ENCODE peak calls at places on chromosomes 13 and 19, in four cellular contexts. One of them, this sample, is unnamed.

GRCh38 chr19:58089846-58090245 is 8.2 kb downstream of the ZSCAN18 start:
- DNase-seq in stimulated activated CD4-positive, alpha-beta T cell treated with anti-CD3 and anti-CD28 coated beads, Interleukin-15, amount 100 ng/mL, for 24 hours: no peak
- DNase-seq in psoas muscle: no peak
- DNase-seq in activated T-helper 2 cell treated with anti-CD3 and anti-CD28 coated beads, Interferon-gamma antibody, Interleukin-2, Interleukin-4, amounts not matched to agents 10 μg/mL and 5 μg/mL and 100 μg/mL, durations not matched to agents 14 hours and 24 hours and 36 hours: no peak
- DNase-seq in this sample: no peak

GRCh38 chr19:11652056-11652455 is 54.8 kb downstream of the ZNF627 start:
- DNase-seq in stimulated activated CD4-positive, alpha-beta T cell treated with anti-CD3 and anti-CD28 coated beads, Interleukin-15, amount 100 ng/mL, for 24 hours: no peak
- DNase-seq in psoas muscle: no peak
- DNase-seq in activated T-helper 2 cell treated with anti-CD3 and anti-CD28 coated beads, Interferon-gamma antibody, Interleukin-2, Interleukin-4, amounts not matched to agents 10 μg/mL and 5 μg/mL and 100 μg/mL, durations not matched to agents 14 hours and 24 hours and 36 hours: no peak
- DNase-seq in this sample: no peak

GRCh38 chr19:48879025-48879572 is 6.9 kb downstream of the PPP1R15A start:
- DNase-seq in stimulated activated CD4-positive, alpha-beta T cell treated with anti-CD3 and anti-CD28 coated beads, Interleukin-15, amount 100 ng/mL, for 24 hours: no peak
- DNase-seq in psoas muscle: no peak
- DNase-seq in activated T-helper 2 cell treated with anti-CD3 and anti-CD28 coated beads, Interferon-gamma antibody, Interleukin-2, Interleukin-4, amounts not matched to agents 10 μg/mL and 5 μg/mL and 100 μg/mL, durations not matched to agents 14 hours and 24 hours and 36 hours: no peak
- DNase-seq in this sample: no peak

GRCh38 chr19:39212377-39212742 is 8.3 kb upstream of the SYCN start:
- DNase-seq in stimulated activated CD4-positive, alpha-beta T cell treated with anti-CD3 and anti-CD28 coated beads, Interleukin-15, amount 100 ng/mL, for 24 hours: peak
- DNase-seq in psoas muscle: no peak
- DNase-seq in activated T-helper 2 cell treated with anti-CD3 and anti-CD28 coated beads, Interferon-gamma antibody, Interleukin-2, Interleukin-4, amounts not matched to agents 10 μg/mL and 5 μg/mL and 100 μg/mL, durations not matched to agents 14 hours and 24 hours and 36 hours: peak
- DNase-seq in this sample: no peak

GRCh38 chr19:17532116-17532515 is 20.7 kb downstream of the PGLS start:
- DNase-seq in stimulated activated CD4-positive, alpha-beta T cell treated with anti-CD3 and anti-CD28 coated beads, Interleukin-15, amount 100 ng/mL, for 24 hours: no peak
- DNase-seq in psoas muscle: no peak
- DNase-seq in activated T-helper 2 cell treated with anti-CD3 and anti-CD28 coated beads, Interferon-gamma antibody, Interleukin-2, Interleukin-4, amounts not matched to agents 10 μg/mL and 5 μg/mL and 100 μg/mL, durations not matched to agents 14 hours and 24 hours and 36 hours: no peak
- DNase-seq in this sample: no peak

GRCh38 chr19:18644144-18645034 is 7.6 kb downstream of the KLHL26 start:
- DNase-seq in stimulated activated CD4-positive, alpha-beta T cell treated with anti-CD3 and anti-CD28 coated beads, Interleukin-15, amount 100 ng/mL, for 24 hours: no peak
- DNase-seq in psoas muscle: no peak
- DNase-seq in activated T-helper 2 cell treated with anti-CD3 and anti-CD28 coated beads, Interferon-gamma antibody, Interleukin-2, Interleukin-4, amounts not matched to agents 10 μg/mL and 5 μg/mL and 100 μg/mL, durations not matched to agents 14 hours and 24 hours and 36 hours: no peak
- DNase-seq in this sample: no peak

GRCh38 chr13:98515804-98516465 is 61.0 kb downstream of the STK24 start:
- DNase-seq in stimulated activated CD4-positive, alpha-beta T cell treated with anti-CD3 and anti-CD28 coated beads, Interleukin-15, amount 100 ng/mL, for 24 hours: no peak
- DNase-seq in psoas muscle: no peak
- DNase-seq in activated T-helper 2 cell treated with anti-CD3 and anti-CD28 coated beads, Interferon-gamma antibody, Interleukin-2, Interleukin-4, amounts not matched to agents 10 μg/mL and 5 μg/mL and 100 μg/mL, durations not matched to agents 14 hours and 24 hours and 36 hours: no peak
- DNase-seq in this sample: no peak

GRCh38 chr19:53906211-53907192 is 2.6 kb upstream of the CACNG7 start:
- DNase-seq in stimulated activated CD4-positive, alpha-beta T cell treated with anti-CD3 and anti-CD28 coated beads, Interleukin-15, amount 100 ng/mL, for 24 hours: peak
- DNase-seq in psoas muscle: peak
- DNase-seq in activated T-helper 2 cell treated with anti-CD3 and anti-CD28 coated beads, Interferon-gamma antibody, Interleukin-2, Interleukin-4, amounts not matched to agents 10 μg/mL and 5 μg/mL and 100 μg/mL, durations not matched to agents 14 hours and 24 hours and 36 hours: peak
- DNase-seq in this sample: no peak

GRCh38 chr13:29888306-29888705 is 37.9 kb upstream of the UBL3 start:
- DNase-seq in stimulated activated CD4-positive, alpha-beta T cell treated with anti-CD3 and anti-CD28 coated beads, Interleukin-15, amount 100 ng/mL, for 24 hours: no peak
- DNase-seq in psoas muscle: no peak
- DNase-seq in activated T-helper 2 cell treated with anti-CD3 and anti-CD28 coated beads, Interferon-gamma antibody, Interleukin-2, Interleukin-4, amounts not matched to agents 10 μg/mL and 5 μg/mL and 100 μg/mL, durations not matched to agents 14 hours and 24 hours and 36 hours: no peak
- DNase-seq in this sample: no peak

GRCh38 chr13:111903143-111903542 is 163.8 kb upstream of the SOX1 start:
- DNase-seq in stimulated activated CD4-positive, alpha-beta T cell treated with anti-CD3 and anti-CD28 coated beads, Interleukin-15, amount 100 ng/mL, for 24 hours: no peak
- DNase-seq in psoas muscle: no peak
- DNase-seq in activated T-helper 2 cell treated with anti-CD3 and anti-CD28 coated beads, Interferon-gamma antibody, Interleukin-2, Interleukin-4, amounts not matched to agents 10 μg/mL and 5 μg/mL and 100 μg/mL, durations not matched to agents 14 hours and 24 hours and 36 hours: no peak
- DNase-seq in this sample: peak

GRCh38 chr19:56562766-56563165 is 4.5 kb upstream of the ZNF470 start:
- DNase-seq in stimulated activated CD4-positive, alpha-beta T cell treated with anti-CD3 and anti-CD28 coated beads, Interleukin-15, amount 100 ng/mL, for 24 hours: no peak
- DNase-seq in psoas muscle: no peak
- DNase-seq in activated T-helper 2 cell treated with anti-CD3 and anti-CD28 coated beads, Interferon-gamma antibody, Interleukin-2, Interleukin-4, amounts not matched to agents 10 μg/mL and 5 μg/mL and 100 μg/mL, durations not matched to agents 14 hours and 24 hours and 36 hours: no peak
- DNase-seq in this sample: no peak

GRCh38 chr19:40486017-40486416 is 19.2 kb downstream of the SPTBN4 start:
- DNase-seq in stimulated activated CD4-positive, alpha-beta T cell treated with anti-CD3 and anti-CD28 coated beads, Interleukin-15, amount 100 ng/mL, for 24 hours: no peak
- DNase-seq in psoas muscle: no peak
- DNase-seq in activated T-helper 2 cell treated with anti-CD3 and anti-CD28 coated beads, Interferon-gamma antibody, Interleukin-2, Interleukin-4, amounts not matched to agents 10 μg/mL and 5 μg/mL and 100 μg/mL, durations not matched to agents 14 hours and 24 hours and 36 hours: no peak
- DNase-seq in this sample: no peak

GRCh38 chr13:60627071-60627686 is 230.2 kb downstream of the TDRD3 start:
- DNase-seq in stimulated activated CD4-positive, alpha-beta T cell treated with anti-CD3 and anti-CD28 coated beads, Interleukin-15, amount 100 ng/mL, for 24 hours: peak
- DNase-seq in psoas muscle: no peak
- DNase-seq in activated T-helper 2 cell treated with anti-CD3 and anti-CD28 coated beads, Interferon-gamma antibody, Interleukin-2, Interleukin-4, amounts not matched to agents 10 μg/mL and 5 μg/mL and 100 μg/mL, durations not matched to agents 14 hours and 24 hours and 36 hours: no peak
- DNase-seq in this sample: no peak

GRCh38 chr19:5698635-5699422 is 8.7 kb downstream of the RPL36 start:
- DNase-seq in stimulated activated CD4-positive, alpha-beta T cell treated with anti-CD3 and anti-CD28 coated beads, Interleukin-15, amount 100 ng/mL, for 24 hours: no peak
- DNase-seq in psoas muscle: no peak
- DNase-seq in activated T-helper 2 cell treated with anti-CD3 and anti-CD28 coated beads, Interferon-gamma antibody, Interleukin-2, Interleukin-4, amounts not matched to agents 10 μg/mL and 5 μg/mL and 100 μg/mL, durations not matched to agents 14 hours and 24 hours and 36 hours: no peak
- DNase-seq in this sample: no peak

GRCh38 chr13:59906413-59907027 is 257.2 kb downstream of the DIAPH3 start:
- DNase-seq in stimulated activated CD4-positive, alpha-beta T cell treated with anti-CD3 and anti-CD28 coated beads, Interleukin-15, amount 100 ng/mL, for 24 hours: no peak
- DNase-seq in psoas muscle: no peak
- DNase-seq in activated T-helper 2 cell treated with anti-CD3 and anti-CD28 coated beads, Interferon-gamma antibody, Interleukin-2, Interleukin-4, amounts not matched to agents 10 μg/mL and 5 μg/mL and 100 μg/mL, durations not matched to agents 14 hours and 24 hours and 36 hours: no peak
- DNase-seq in this sample: no peak

GRCh38 chr13:100508996-100509395 is 79.6 kb downstream of the GGACT start:
- DNase-seq in stimulated activated CD4-positive, alpha-beta T cell treated with anti-CD3 and anti-CD28 coated beads, Interleukin-15, amount 100 ng/mL, for 24 hours: no peak
- DNase-seq in psoas muscle: no peak
- DNase-seq in activated T-helper 2 cell treated with anti-CD3 and anti-CD28 coated beads, Interferon-gamma antibody, Interleukin-2, Interleukin-4, amounts not matched to agents 10 μg/mL and 5 μg/mL and 100 μg/mL, durations not matched to agents 14 hours and 24 hours and 36 hours: no peak
- DNase-seq in this sample: no peak

GRCh38 chr13:49791753-49792549 is 531 bp downstream of the KPNA3 start:
- DNase-seq in stimulated activated CD4-positive, alpha-beta T cell treated with anti-CD3 and anti-CD28 coated beads, Interleukin-15, amount 100 ng/mL, for 24 hours: peak
- DNase-seq in psoas muscle: peak
- DNase-seq in activated T-helper 2 cell treated with anti-CD3 and anti-CD28 coated beads, Interferon-gamma antibody, Interleukin-2, Interleukin-4, amounts not matched to agents 10 μg/mL and 5 μg/mL and 100 μg/mL, durations not matched to agents 14 hours and 24 hours and 36 hours: peak
- DNase-seq in this sample: no peak